ENCODE peak calls at places on chromosomes 11 and 22, in eight cellular contexts. X is psoas muscle; L is pancreas; M is CD4-positive, alpha-beta T cell; W is dorsolateral prefrontal cortex; B is cardiac muscle cell; H is GM23338; Q is AG04450. E is an unnamed sample.

GRCh38 chr22:22463855-22464540 is 44.5 kb downstream of the ZNF280B start:
- DNase-seq in B (peak), X (no peak), H (peak), Q (peak), W (peak), M (peak), L (peak), E (no peak)

GRCh38 chr11:94131363-94132115 is 2.9 kb downstream of the PANX1 start:
- DNase-seq in L (peak), X (no peak), Q (no peak), W (no peak), B (no peak), H (no peak), M (no peak), E (no peak)

GRCh38 chr11:14539867-14540475 is 19.8 kb upstream of the PSMA1 start:
- DNase-seq in X (no peak), L (no peak), W (no peak), B (no peak), H (peak), M (no peak), Q (no peak), E (no peak)

GRCh38 chr11:70700871-70701270 is 302.5 kb downstream of the CTTN start:
- DNase-seq in B (no peak), M (no peak), Q (no peak), W (no peak), L (no peak), X (no peak), H (no peak), E (no peak)

GRCh38 chr11:45152740-45153595 is 6.5 kb downstream of the PRDM11 start:
- DNase-seq in L (peak), H (no peak), B (no peak), Q (no peak), W (no peak), X (no peak), M (no peak), E (no peak)

GRCh38 chr11:65219930-65220213 is 38.1 kb downstream of the CAPN1 start:
- DNase-seq in Q (no peak), M (no peak), H (no peak), L (no peak), B (no peak), W (no peak), X (no peak), E (no peak)

GRCh38 chr11:31664129-31664528 is 147.0 kb downstream of the PAX6 start:
- DNase-seq in M (no peak), Q (no peak), L (no peak), W (no peak), H (no peak), X (no peak), B (no peak), E (no peak)

GRCh38 chr11:78344676-78345075 is 72.9 kb downstream of the GAB2 start:
- DNase-seq in M (no peak), H (no peak), B (no peak), L (no peak), W (no peak), X (no peak), Q (no peak), E (no peak)

GRCh38 chr11:17988465-17988864 is 24.4 kb downstream of the SERGEF start:
- DNase-seq in M (no peak), X (no peak), Q (no peak), H (no peak), W (no peak), L (no peak), B (no peak), E (no peak)

GRCh38 chr11:126461096-126461440 is 105.6 kb downstream of the ST3GAL4 start:
- DNase-seq in L (no peak), H (no peak), Q (no peak), X (no peak), M (no peak), B (no peak), W (no peak), E (no peak)

GRCh38 chr11:122781378-122782040 is 56.8 kb upstream of the CRTAM start:
- DNase-seq in X (peak), B (peak), L (peak), M (peak), H (peak), W (peak), Q (peak), E (peak)

GRCh38 chr11:69131644-69132300 is 24.0 kb upstream of the SMIM38 start:
- DNase-seq in L (peak), B (peak), M (no peak), W (peak), X (peak), H (peak), Q (peak), E (peak)

GRCh38 chr22:38419121-38419863 is 35.7 kb downstream of the KCNJ4 start:
- DNase-seq in Q (no peak), M (no peak), H (no peak), X (no peak), L (no peak), B (no peak), W (no peak), E (no peak)

GRCh38 chr22:25334091-25334490 is 114.7 kb downstream of the CRYBB2 start:
- DNase-seq in M (no peak), Q (no peak), B (peak), X (peak), W (peak), L (peak), H (peak), E (no peak)

GRCh38 chr11:99988105-99988907 is 698.8 kb upstream of the ARHGAP42 start:
- DNase-seq in W (no peak), Q (no peak), M (no peak), B (no peak), L (no peak), H (no peak), X (no peak), E (no peak)

GRCh38 chr22:41833369-41834004 is 582 bp downstream of the SREBF2 start:
- DNase-seq in W (peak), B (peak), H (peak), X (peak), L (peak), M (peak), Q (no peak), E (peak)

GRCh38 chr11:70065318-70066135 is 12.6 kb upstream of the ANO1 start:
- DNase-seq in Q (no peak), M (no peak), H (no peak), L (no peak), W (no peak), B (no peak), X (no peak), E (peak)

GRCh38 chr11:33347490-33348125 is 90.4 kb downstream of the HIPK3 start:
- DNase-seq in L (no peak), M (no peak), Q (no peak), H (no peak), X (no peak), B (no peak), W (no peak), E (no peak)

GRCh38 chr22:37253164-37253660 is 9.1 kb upstream of the RAC2 start:
- DNase-seq in M (no peak), B (no peak), H (peak), Q (no peak), W (no peak), X (no peak), L (no peak), E (no peak)

GRCh38 chr11:57805780-57806179 is 44.2 kb downstream of the CTNND1 start:
- DNase-seq in W (no peak), B (no peak), H (no peak), Q (no peak), X (no peak), M (no peak), L (no peak), E (no peak)

GRCh38 chr22:20523118-20523983 is 15.9 kb downstream of the MED15 start:
- DNase-seq in X (no peak), L (no peak), M (no peak), B (no peak), H (no peak), W (peak), Q (no peak), E (no peak)

GRCh38 chr22:42399315-42400271 is 32.6 kb downstream of the NFAM1 start:
- DNase-seq in H (peak), L (no peak), B (peak), Q (no peak), W (peak), M (no peak), X (no peak), E (no peak)

GRCh38 chr11:110279881-110280280 is 16.5 kb downstream of the RDX start:
- DNase-seq in X (no peak), H (no peak), B (no peak), L (no peak), M (no peak), W (no peak), Q (no peak), E (no peak)

GRCh38 chr11:67316882-67317364 is 13.6 kb downstream of the SSH3 start:
- DNase-seq in W (no peak), X (no peak), H (no peak), L (no peak), B (no peak), M (no peak), Q (no peak), E (no peak)

GRCh38 chr22:19228174-19228573 is 49.6 kb upstream of the SLC25A1 start:
- DNase-seq in X (no peak), Q (no peak), H (no peak), W (no peak), B (no peak), L (no peak), M (no peak), E (no peak)

GRCh38 chr11:6968816-6969215 is 42.6 kb downstream of the ZNF215 start:
- DNase-seq in H (no peak), W (no peak), M (no peak), B (no peak), L (no peak), X (no peak), Q (no peak), E (no peak)

GRCh38 chr11:2214527-2215229 is 43.1 kb upstream of the TH start:
- DNase-seq in X (no peak), Q (no peak), W (no peak), H (no peak), L (no peak), B (no peak), M (no peak), E (no peak)

GRCh38 chr11:74755395-74755995 is 6.8 kb downstream of the RNF169 start:
- DNase-seq in L (no peak), Q (no peak), W (no peak), X (no peak), H (peak), M (no peak), B (no peak), E (no peak)

GRCh38 chr11:127340438-127340837 is 339.9 kb upstream of the KIRREL3 start:
- DNase-seq in Q (no peak), H (no peak), L (no peak), M (no peak), X (no peak), B (no peak), W (no peak), E (no peak)

GRCh38 chr11:2830886-2831285 is 54.7 kb downstream of the CDKN1C start:
- DNase-seq in B (no peak), X (no peak), W (no peak), Q (no peak), M (no peak), H (no peak), L (no peak), E (no peak)

GRCh38 chr11:44104472-44105294 is 9.2 kb downstream of the EXT2 start:
- DNase-seq in L (no peak), W (no peak), B (no peak), H (peak), Q (no peak), M (no peak), X (no peak), E (no peak)

GRCh38 chr11:32529994-32530588 is 53.5 kb upstream of the EIF3M start:
- DNase-seq in L (no peak), B (no peak), H (no peak), W (no peak), M (no peak), Q (no peak), X (no peak), E (no peak)

GRCh38 chr11:110301032-110301431 is 4.6 kb upstream of the RDX start:
- DNase-seq in H (peak), X (no peak), W (no peak), Q (no peak), M (no peak), L (no peak), B (no peak), E (no peak)

GRCh38 chr11:12007230-12007593 is 1.2 kb downstream of the DKK3 start:
- DNase-seq in L (no peak), W (no peak), H (peak), X (no peak), M (no peak), B (no peak), Q (no peak), E (no peak)
- TF ChIP-seq CTCF in L (no peak), W (no peak), H (no peak), X (no peak), M (no peak), B (no peak), Q (no peak), E (no peak)

GRCh38 chr11:61791737-61792309 is 576 bp downstream of the TMEM258 start:
- DNase-seq in H (peak), L (peak), X (peak), M (no peak), Q (peak), B (peak), W (peak), E (peak)
- H3K27ac ChIP-seq in H (peak), L (peak), X (peak), M (peak), Q (peak), B (peak), W (peak), E (peak)

GRCh38 chr11:107859459-107860239 is 1.1 kb upstream of the SLC35F2 start:
- DNase-seq in B (no peak), W (peak), H (peak), Q (no peak), X (peak), M (peak), L (peak), E (no peak)

GRCh38 chr11:107856180-107856980 is 2.2 kb downstream of the SLC35F2 start:
- DNase-seq in M (no peak), W (no peak), X (no peak), Q (no peak), L (no peak), B (no peak), H (peak), E (no peak)

GRCh38 chr11:107857550-107858216 is 904 bp downstream of the SLC35F2 start:
- DNase-seq in W (peak), M (no peak), B (peak), Q (no peak), H (no peak), L (no peak), X (no peak), E (no peak)

GRCh38 chr11:107856981-107857517 is 1.5 kb downstream of the SLC35F2 start:
- DNase-seq in H (no peak), Q (no peak), B (no peak), M (no peak), W (no peak), X (no peak), L (no peak), E (no peak)

DNA sequence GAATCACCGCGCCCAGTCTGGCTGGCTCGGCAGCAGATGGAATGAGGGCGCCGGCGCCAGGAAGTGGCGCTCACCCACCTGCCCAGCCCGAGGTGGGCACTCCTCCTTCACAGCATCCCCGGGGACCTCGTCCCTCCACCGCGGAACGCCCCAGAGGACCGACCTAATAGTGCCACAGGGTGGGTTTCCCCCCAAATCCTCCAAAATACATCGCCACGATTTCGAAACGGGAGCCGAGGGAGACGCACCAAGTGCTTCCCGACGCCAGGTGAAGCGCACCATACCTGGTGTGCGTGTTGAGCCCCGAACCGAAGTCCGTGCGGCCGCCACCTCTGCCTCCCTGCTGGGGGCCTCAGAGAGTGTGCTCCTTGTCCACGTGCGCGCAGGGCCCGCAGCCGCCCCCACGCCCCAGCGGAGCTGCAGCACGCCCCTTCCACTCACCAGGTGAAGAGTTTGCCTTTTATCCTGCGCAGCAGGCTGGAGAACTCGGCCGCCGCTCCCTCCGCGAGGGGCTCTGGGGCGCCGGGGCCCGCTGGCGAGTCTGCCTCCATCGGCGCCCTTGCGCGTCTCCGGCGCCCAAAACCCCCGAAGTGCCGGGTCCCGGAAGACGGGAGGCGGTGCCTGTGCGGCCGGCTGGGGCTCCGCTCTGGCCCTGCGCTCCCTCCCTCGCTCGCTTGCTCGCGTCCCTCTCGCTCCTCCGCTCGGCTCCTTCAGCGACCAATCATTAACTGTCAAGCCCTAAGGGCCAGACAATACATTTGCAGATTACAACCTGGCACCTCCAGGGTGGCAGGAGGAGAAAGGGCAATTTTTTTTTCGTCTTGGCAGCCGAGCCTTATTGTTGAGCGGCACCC is at the start of gene SLC35F2:
- DNase-seq in L (peak), Q (no peak), W (peak), H (peak), X (peak), M (peak), B (peak), E (no peak)
- TF ChIP-seq CTCF in L (no peak), Q (peak), W (no peak), H (no peak), X (no peak), M (no peak), B (no peak), E (no peak)

GRCh38 chr11:35029979-35030378 is 109.0 kb upstream of the CD44 start:
- DNase-seq in L (no peak), M (no peak), B (no peak), W (no peak), H (peak), Q (no peak), X (no peak), E (no peak)
- H3K27ac ChIP-seq in L (no peak), M (no peak), B (no peak), W (no peak), H (no peak), Q (no peak), X (peak), E (no peak)

GRCh38 chr22:39943366-39943765 is 16.8 kb upstream of the TMA7B start:
- DNase-seq in W (no peak), Q (no peak), X (no peak), L (no peak), B (peak), M (no peak), H (peak), E (no peak)
- TF ChIP-seq CTCF in W (no peak), Q (peak), X (no peak), L (no peak), B (no peak), M (no peak), H (peak), E (no peak)

GRCh38 chr11:86551286-86551685 is 121.1 kb downstream of the ME3 start:
- DNase-seq in Q (peak), B (no peak), H (no peak), W (no peak), X (no peak), M (no peak), L (peak), E (no peak)

GRCh38 chr11:86551693-86552092 is 120.7 kb downstream of the ME3 start:
- DNase-seq in M (no peak), B (no peak), X (no peak), W (no peak), Q (no peak), L (no peak), H (no peak), E (no peak)

GRCh38 chr11:86558219-86558618 is 114.2 kb downstream of the ME3 start:
- DNase-seq in Q (no peak), L (no peak), W (no peak), H (no peak), B (no peak), M (no peak), X (no peak), E (no peak)

GRCh38 chr11:86550757-86551156 is 121.7 kb downstream of the ME3 start:
- DNase-seq in B (no peak), X (no peak), M (no peak), W (no peak), L (no peak), H (no peak), Q (no peak), E (no peak)

GRCh38 chr11:86553322-86553721 is 119.1 kb downstream of the ME3 start:
- DNase-seq in X (no peak), Q (no peak), L (no peak), W (no peak), H (no peak), M (no peak), B (no peak), E (no peak)
- H3K27ac ChIP-seq in X (no peak), Q (no peak), L (no peak), W (no peak), H (no peak), M (no peak), B (no peak), E (peak)

GRCh38 chr11:125382211-125382807 is 113.8 kb downstream of the FEZ1 start:
- DNase-seq in Q (no peak), X (no peak), L (no peak), B (no peak), W (no peak), H (no peak), M (no peak), E (no peak)
- TF ChIP-seq CTCF in Q (no peak), X (no peak), L (no peak), B (no peak), W (no peak), H (no peak), M (no peak), E (no peak)

DNA sequence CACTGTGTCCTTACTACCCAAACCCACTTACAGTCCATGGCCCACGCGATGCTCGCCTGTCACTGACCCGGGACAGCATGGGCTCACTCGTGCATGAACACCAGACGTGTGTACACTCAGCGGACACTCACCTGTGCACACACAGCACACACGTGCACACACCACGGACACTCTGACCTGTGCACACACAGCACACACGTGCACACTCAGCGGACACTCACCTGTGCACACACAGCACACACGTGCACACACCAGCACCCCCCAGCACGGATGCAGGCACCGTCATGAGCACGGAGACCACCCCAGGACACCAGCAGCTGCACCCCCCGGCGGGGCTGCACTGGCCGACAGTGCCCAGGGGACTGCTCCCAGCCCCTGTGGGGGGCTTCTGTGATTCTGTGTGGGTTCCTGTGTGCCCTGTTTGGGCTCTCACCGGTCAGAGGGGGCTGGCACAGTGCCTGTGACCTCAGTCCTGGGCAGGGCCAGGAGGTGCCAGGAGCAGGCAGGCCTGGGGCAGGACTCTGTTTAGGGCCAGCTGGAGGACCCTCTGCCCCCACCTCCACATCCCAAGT is 20.2 kb downstream of the CRELD2 start:
- DNase-seq in M (no peak), L (peak), W (no peak), B (no peak), X (no peak), H (no peak), Q (no peak), E (no peak)
- H3K27ac ChIP-seq in M (no peak), L (no peak), W (no peak), B (peak), X (peak), H (no peak), Q (no peak), E (no peak)

DNA sequence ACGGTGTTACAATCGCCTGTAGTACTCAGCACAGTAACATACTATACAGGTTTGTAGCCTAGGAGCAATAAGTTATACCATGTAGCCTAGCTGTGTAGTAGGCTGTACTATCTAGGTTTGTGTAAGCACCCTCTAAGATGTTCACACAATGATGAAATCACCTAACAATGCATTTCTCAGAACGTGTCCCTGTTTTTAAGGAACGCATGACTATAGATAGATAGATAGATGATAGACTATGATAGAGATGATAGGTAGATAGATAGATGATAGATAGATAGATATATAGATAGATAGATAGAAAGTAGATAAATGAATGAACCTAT is 203.9 kb downstream of the FAM76B start:
- DNase-seq in X (no peak), Q (no peak), H (no peak), M (no peak), L (no peak), W (no peak), B (no peak), E (no peak)
- TF ChIP-seq CTCF in X (no peak), Q (no peak), H (no peak), M (no peak), L (no peak), W (no peak), B (no peak), E (no peak)

E was measured in ascending aorta.